ENCODE peak calls at places on chromosomes 16 and 17, in ten cellular contexts. P, L, I, K, R, T, F, C, B and D are unnamed samples.

GRCh38 chr17:6443692-6444572 is at the start of gene PIMREG:
- DNase-seq in P (peak; percentile 88), C (peak; percentile 82), B (peak; percentile 59), L (peak; percentile 91), F (peak; percentile 88), K (peak; percentile 99), I (peak; percentile 86), R (peak; percentile 92), T (peak; percentile 92), D (peak; percentile 97)

GRCh38 chr16:17392857-17393421 is 77.8 kb downstream of the XYLT1 start:
- DNase-seq in B (no peak), R (no peak), K (peak; percentile 39), L (no peak), P (no peak), C (no peak), F (no peak), I (no peak), T (no peak), D (no peak)

GRCh38 chr16:9102943-9103342 is 11.5 kb downstream of the HAPSTR1 start:
- DNase-seq in P (no peak), F (no peak), K (no peak), T (no peak), L (no peak), B (no peak), C (no peak), R (no peak), I (no peak), D (no peak)

GRCh38 chr17:63275318-63275967 is 170.7 kb downstream of the CYB561 start:
- DNase-seq in R (peak; percentile 90), L (peak; percentile 99), P (peak; percentile 99), F (peak; percentile 99), I (no peak), C (peak; percentile 99), B (no peak), T (peak; percentile 97), K (no peak), D (no peak)

GRCh38 chr17:75901727-75902126 is 3.0 kb downstream of the MRPL38 start:
- DNase-seq in L (no peak), C (no peak), F (no peak), I (no peak), B (no peak), P (no peak), T (no peak), K (no peak), R (no peak), D (no peak)

GRCh38 chr16:52537463-52537862 is 9.5 kb downstream of the TOX3 start:
- DNase-seq in P (no peak), C (no peak), I (no peak), R (no peak), L (peak; percentile 20), K (no peak), T (no peak), B (no peak), F (no peak), D (no peak)

GRCh38 chr17:6392609-6393367 is 42.1 kb downstream of the AIPL1 start:
- DNase-seq in P (no peak), K (no peak), I (no peak), R (no peak), T (no peak), B (no peak), C (no peak), F (no peak), L (peak; percentile 46), D (no peak)

GRCh38 chr17:20315821-20316220 is 151.5 kb downstream of the LGALS9B start:
- DNase-seq in I (no peak), K (no peak), T (no peak), C (no peak), L (peak; percentile 16), R (no peak), P (peak; percentile 4), F (no peak), B (no peak), D (no peak)

GRCh38 chr16:68533937-68534336 is 5.2 kb upstream of the ZFP90 start:
- DNase-seq in T (no peak), B (no peak), P (no peak), K (no peak), L (no peak), F (no peak), R (no peak), I (no peak), C (no peak), D (no peak)

GRCh38 chr16:68539704-68540370 is 746 bp downstream of the ZFP90 start:
- DNase-seq in T (peak; percentile 53), F (no peak), L (peak; percentile 18), B (no peak), C (no peak), I (no peak), R (peak; percentile 19), P (no peak), K (peak; percentile 45), D (no peak)

DNA sequence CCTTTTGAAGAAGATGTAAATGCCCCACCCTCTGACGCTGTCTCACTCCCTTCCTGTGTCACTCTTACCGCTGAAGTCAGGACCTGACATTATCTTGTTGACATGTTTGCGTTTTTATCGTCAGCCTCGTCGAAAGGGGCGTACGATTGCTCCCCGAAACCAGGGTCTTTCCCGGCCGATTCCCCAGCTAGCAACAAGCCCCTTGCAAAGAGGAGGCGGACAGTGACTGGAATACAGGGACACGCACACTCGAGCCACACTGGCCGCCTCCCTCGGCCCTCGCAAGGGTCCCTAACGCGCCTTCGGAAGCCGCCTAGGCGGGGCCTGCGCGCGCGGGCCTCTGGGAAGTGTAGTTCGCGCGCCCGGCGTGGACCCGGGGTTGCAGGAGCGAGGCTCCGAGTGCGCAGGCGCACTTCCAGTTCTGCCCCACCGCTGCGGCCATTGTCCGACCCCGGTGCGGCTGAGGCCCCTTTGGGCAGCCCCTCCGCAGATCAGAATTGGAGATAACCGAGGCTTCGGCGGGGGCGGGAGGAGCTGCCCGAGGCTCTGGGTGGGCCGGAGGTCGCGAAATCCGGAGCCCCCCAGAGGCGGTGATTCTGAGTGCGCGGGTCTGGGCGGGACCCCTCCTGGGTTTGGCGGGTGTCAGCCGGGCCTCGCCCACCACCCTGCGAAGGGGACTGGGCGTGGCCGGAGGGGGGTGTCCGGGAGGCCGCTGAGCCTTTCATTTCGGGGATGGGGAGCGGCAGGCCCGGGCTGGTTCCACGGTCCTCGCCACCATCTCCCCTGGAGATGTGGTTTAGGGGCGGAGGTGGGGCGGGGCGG is at the start of gene ZFP90:
- DNase-seq in L (peak; percentile 76), I (peak; percentile 59), P (peak; percentile 78), K (peak; percentile 98), T (peak; percentile 62), C (peak; percentile 64), R (peak; percentile 85), F (peak; percentile 79), B (peak; percentile 38), D (peak; percentile 87)
- TF ChIP-seq CTCF in L (no peak), I (peak; percentile 9), P (no peak), K (no peak), T (no peak), C (no peak), R (no peak), F (no peak), B (no peak), D (no peak)

DNA sequence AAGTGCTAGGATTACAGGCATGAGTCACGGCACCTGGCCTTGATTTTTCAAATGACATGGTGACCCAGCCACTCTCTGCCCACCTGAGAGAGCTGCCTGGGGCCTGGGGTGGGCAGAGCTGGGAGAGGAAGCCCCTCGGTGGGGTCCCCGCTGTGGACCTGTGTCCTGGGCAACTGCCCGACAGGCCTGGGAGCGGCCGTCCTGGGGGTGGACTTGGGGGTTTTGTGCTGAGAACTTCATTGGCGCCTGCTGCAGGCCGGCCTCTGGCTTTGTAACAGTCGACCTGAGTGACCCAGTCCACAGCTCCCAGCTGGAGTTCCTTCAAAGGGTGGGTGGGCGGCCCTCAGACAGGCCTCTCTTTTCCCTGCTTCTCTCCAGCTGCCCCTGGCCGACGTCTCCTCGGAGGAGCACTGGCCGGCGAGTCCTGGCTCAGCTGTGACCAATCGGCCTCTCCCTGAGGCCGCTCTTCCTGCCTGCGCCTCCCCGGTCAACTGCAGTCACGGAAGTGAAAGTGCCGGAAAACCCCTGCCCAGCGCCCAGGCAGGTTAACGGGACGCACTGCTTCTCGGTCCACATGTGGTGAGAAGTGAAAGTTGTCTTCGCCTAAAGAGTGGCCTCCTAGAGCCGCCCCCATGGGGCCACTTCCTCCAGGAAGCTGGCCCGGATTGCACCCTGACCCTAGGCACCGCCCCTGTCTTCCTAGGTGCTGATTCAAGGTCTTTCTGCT is 5.5 kb downstream of the CBFA2T3 start:
- DNase-seq in F (no peak), C (no peak), T (no peak), R (no peak), B (peak; percentile 81), K (no peak), L (no peak), I (no peak), P (no peak), D (no peak)
- H3K27me3 ChIP-seq in F (peaks cover 7% of the 10 kb centered on the region), C (peaks cover 13% of the 10 kb centered on the region), T (peaks cover 22% of the 10 kb centered on the region), R (no peaks in the 10 kb centered on the region), B (no peaks in the 10 kb centered on the region), K (no peaks in the 10 kb centered on the region), L (peaks cover 3% of the 10 kb centered on the region), I (no peaks in the 10 kb centered on the region), P (peaks cover 73% of the 10 kb centered on the region), D (no peaks in the 10 kb centered on the region)

DNA sequence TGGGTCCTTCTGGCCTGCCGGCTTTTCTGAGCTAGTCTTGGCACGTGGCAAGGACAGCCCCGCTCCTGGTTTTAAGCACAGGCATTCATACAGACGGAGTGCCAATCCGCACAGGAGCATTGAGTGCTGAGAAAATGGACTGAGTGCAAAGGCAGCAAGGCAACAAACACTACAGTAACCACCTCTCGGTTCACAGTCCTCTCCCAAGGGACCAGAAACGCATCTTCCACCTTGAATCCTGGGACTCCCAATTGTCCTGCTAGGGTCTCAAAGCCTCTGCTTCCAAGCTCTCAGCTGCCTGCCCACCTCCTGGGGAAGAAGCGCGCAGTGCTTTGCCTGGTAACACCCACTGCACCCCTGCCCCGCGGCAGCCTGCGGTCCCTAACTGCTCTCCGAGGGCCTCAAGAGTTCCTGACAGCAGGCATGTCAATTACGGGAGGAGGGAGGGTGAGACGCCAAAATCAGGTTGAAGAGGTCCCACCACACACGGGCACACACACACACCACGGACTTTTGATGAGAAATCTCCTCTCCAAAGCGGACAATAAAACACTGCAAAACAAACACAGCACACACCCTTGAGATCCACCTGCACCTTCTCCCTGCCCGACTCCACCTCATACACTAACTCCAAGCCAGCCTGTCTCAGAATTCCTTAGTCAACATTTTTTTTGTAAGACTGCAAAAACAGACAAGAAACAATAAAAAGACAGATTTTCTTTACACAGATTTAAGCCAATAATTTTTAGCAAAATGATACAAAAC is 15.0 kb downstream of the SLC16A3 start:
- DNase-seq in C (no peak), P (no peak), R (no peak), K (no peak), L (peak; percentile 18), I (no peak), B (no peak), T (no peak), F (peak; percentile 33), D (no peak)
- H3K9ac ChIP-seq in C (no peak overlapping the region), P (no peak overlapping the region), R (no peak overlapping the region), K (no peak overlapping the region), L (no peak overlapping the region), I (no peak overlapping the region), B (no peak overlapping the region), T (no peak overlapping the region), F (no peak overlapping the region), D (peak overlapping the region; percentile 14)

DNA sequence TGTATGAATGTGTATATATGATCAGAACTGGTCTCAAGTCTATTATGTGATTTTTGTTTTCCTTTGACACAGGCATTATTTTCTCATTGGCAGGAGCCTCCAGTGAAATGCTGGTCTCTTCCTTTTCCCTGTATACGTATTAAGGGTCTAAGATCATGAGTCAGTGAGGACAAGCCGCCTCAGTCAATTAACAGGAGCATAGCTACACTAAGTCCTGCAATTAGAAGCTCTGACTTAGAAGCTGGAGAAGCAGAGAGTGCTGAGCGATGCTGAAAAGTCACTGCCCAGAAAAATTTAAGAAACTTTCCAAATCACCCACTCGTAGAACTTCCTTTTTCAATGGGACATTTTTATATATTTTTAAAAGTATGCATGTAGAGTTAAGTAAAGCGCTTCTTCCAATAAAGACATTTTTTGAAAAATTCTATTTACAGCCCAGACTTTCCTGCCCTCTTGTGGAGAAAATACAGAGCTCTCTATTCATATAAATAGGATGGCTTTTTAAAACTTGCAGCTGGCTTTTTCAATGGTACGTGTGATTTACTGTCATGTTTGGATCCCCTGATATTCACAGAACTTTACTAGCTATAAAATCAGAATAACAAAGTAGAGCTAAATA is 70.1 kb upstream of the PSMD7 start:
- DNase-seq in C (peak; percentile 16), R (peak; percentile 36), B (no peak), K (peak; percentile 45), F (peak; percentile 25), P (peak; percentile 31), I (no peak), T (no peak), L (peak; percentile 5), D (no peak)
- TF ChIP-seq CTCF in C (peak; percentile 61), R (peak; percentile 14), B (peak; percentile 15), K (peak; percentile 77), F (peak; percentile 53), P (peak; percentile 47), I (peak; percentile 29), T (peak; percentile 52), L (peak; percentile 41), D (no peak)